ENCODE peak calls at places on chromosome 16, in eight cellular contexts. One of them, this sample, is unnamed.

GRCh38 chr16:1991588-1992474 is 2.1 kb downstream of the SYNGR3 start:
- ATAC-seq in stimulated activated naive B cell treated with anti-CD40 and anti-IgM and Interleukin-4, amounts not matched to agents 10 μg/mL and 1 μg/mL and 100 μg/mL, for 72 hours: peak
- ATAC-seq in activated CD8-positive, alpha-beta T cell treated with anti-CD3 and anti-CD28 coated beads, Interleukin-2, amount 10 ng/mL, durations not matched to agents 7 days and 5 days: peak
- ATAC-seq in right cardiac atrium: peak
- ATAC-seq in HCT116: peak
- ATAC-seq in activated CD8-positive, alpha-beta memory T cell treated with anti-CD3 and anti-CD28 coated beads, Interleukin-2, amount 10 ng/mL, durations not matched to agents 7 days and 5 days: peak
- ATAC-seq in CD4-positive, CD25-positive, alpha-beta regulatory T cell: peak
- ATAC-seq in activated CD4-positive, alpha-beta T cell treated with anti-CD3 and anti-CD28 coated beads for 36 hours: peak
- ATAC-seq in this sample: peak

GRCh38 chr16:84777435-84777834 is 42.4 kb upstream of the CRISPLD2 start:
- ATAC-seq in stimulated activated naive B cell treated with anti-CD40 and anti-IgM and Interleukin-4, amounts not matched to agents 10 μg/mL and 1 μg/mL and 100 μg/mL, for 72 hours: no peak
- ATAC-seq in activated CD8-positive, alpha-beta T cell treated with anti-CD3 and anti-CD28 coated beads, Interleukin-2, amount 10 ng/mL, durations not matched to agents 7 days and 5 days: no peak
- ATAC-seq in right cardiac atrium: no peak
- ATAC-seq in HCT116: no peak
- ATAC-seq in activated CD8-positive, alpha-beta memory T cell treated with anti-CD3 and anti-CD28 coated beads, Interleukin-2, amount 10 ng/mL, durations not matched to agents 7 days and 5 days: no peak
- ATAC-seq in CD4-positive, CD25-positive, alpha-beta regulatory T cell: no peak
- ATAC-seq in activated CD4-positive, alpha-beta T cell treated with anti-CD3 and anti-CD28 coated beads for 36 hours: no peak
- ATAC-seq in this sample: no peak

GRCh38 chr16:56041556-56042140 is 149.6 kb upstream of the GNAO1 start:
- ATAC-seq in stimulated activated naive B cell treated with anti-CD40 and anti-IgM and Interleukin-4, amounts not matched to agents 10 μg/mL and 1 μg/mL and 100 μg/mL, for 72 hours: peak
- ATAC-seq in activated CD8-positive, alpha-beta T cell treated with anti-CD3 and anti-CD28 coated beads, Interleukin-2, amount 10 ng/mL, durations not matched to agents 7 days and 5 days: peak
- ATAC-seq in right cardiac atrium: peak
- ATAC-seq in HCT116: peak
- ATAC-seq in activated CD8-positive, alpha-beta memory T cell treated with anti-CD3 and anti-CD28 coated beads, Interleukin-2, amount 10 ng/mL, durations not matched to agents 7 days and 5 days: peak
- ATAC-seq in CD4-positive, CD25-positive, alpha-beta regulatory T cell: no peak
- ATAC-seq in activated CD4-positive, alpha-beta T cell treated with anti-CD3 and anti-CD28 coated beads for 36 hours: peak
- ATAC-seq in this sample: peak

GRCh38 chr16:57803413-57803990 is 1.2 kb upstream of the KIFC3 start:
- ATAC-seq in stimulated activated naive B cell treated with anti-CD40 and anti-IgM and Interleukin-4, amounts not matched to agents 10 μg/mL and 1 μg/mL and 100 μg/mL, for 72 hours: no peak
- ATAC-seq in activated CD8-positive, alpha-beta T cell treated with anti-CD3 and anti-CD28 coated beads, Interleukin-2, amount 10 ng/mL, durations not matched to agents 7 days and 5 days: no peak
- ATAC-seq in right cardiac atrium: peak
- ATAC-seq in HCT116: no peak
- ATAC-seq in activated CD8-positive, alpha-beta memory T cell treated with anti-CD3 and anti-CD28 coated beads, Interleukin-2, amount 10 ng/mL, durations not matched to agents 7 days and 5 days: no peak
- ATAC-seq in CD4-positive, CD25-positive, alpha-beta regulatory T cell: no peak
- ATAC-seq in activated CD4-positive, alpha-beta T cell treated with anti-CD3 and anti-CD28 coated beads for 36 hours: no peak
- ATAC-seq in this sample: no peak

GRCh38 chr16:85264752-85265151 is 152.5 kb upstream of the CIBAR2 start:
- ATAC-seq in stimulated activated naive B cell treated with anti-CD40 and anti-IgM and Interleukin-4, amounts not matched to agents 10 μg/mL and 1 μg/mL and 100 μg/mL, for 72 hours: no peak
- ATAC-seq in activated CD8-positive, alpha-beta T cell treated with anti-CD3 and anti-CD28 coated beads, Interleukin-2, amount 10 ng/mL, durations not matched to agents 7 days and 5 days: no peak
- ATAC-seq in right cardiac atrium: no peak
- ATAC-seq in HCT116: no peak
- ATAC-seq in activated CD8-positive, alpha-beta memory T cell treated with anti-CD3 and anti-CD28 coated beads, Interleukin-2, amount 10 ng/mL, durations not matched to agents 7 days and 5 days: no peak
- ATAC-seq in CD4-positive, CD25-positive, alpha-beta regulatory T cell: no peak
- ATAC-seq in activated CD4-positive, alpha-beta T cell treated with anti-CD3 and anti-CD28 coated beads for 36 hours: no peak
- ATAC-seq in this sample: no peak

GRCh38 chr16:19522369-19523159 is 666 bp upstream of the GDE1 start:
- ATAC-seq in stimulated activated naive B cell treated with anti-CD40 and anti-IgM and Interleukin-4, amounts not matched to agents 10 μg/mL and 1 μg/mL and 100 μg/mL, for 72 hours: no peak
- ATAC-seq in activated CD8-positive, alpha-beta T cell treated with anti-CD3 and anti-CD28 coated beads, Interleukin-2, amount 10 ng/mL, durations not matched to agents 7 days and 5 days: no peak
- ATAC-seq in right cardiac atrium: no peak
- ATAC-seq in HCT116: no peak
- ATAC-seq in activated CD8-positive, alpha-beta memory T cell treated with anti-CD3 and anti-CD28 coated beads, Interleukin-2, amount 10 ng/mL, durations not matched to agents 7 days and 5 days: no peak
- ATAC-seq in CD4-positive, CD25-positive, alpha-beta regulatory T cell: no peak
- ATAC-seq in activated CD4-positive, alpha-beta T cell treated with anti-CD3 and anti-CD28 coated beads for 36 hours: no peak
- ATAC-seq in this sample: no peak

GRCh38 chr16:15983898-15984297 is 34.5 kb downstream of the ABCC1 start:
- ATAC-seq in stimulated activated naive B cell treated with anti-CD40 and anti-IgM and Interleukin-4, amounts not matched to agents 10 μg/mL and 1 μg/mL and 100 μg/mL, for 72 hours: no peak
- ATAC-seq in activated CD8-positive, alpha-beta T cell treated with anti-CD3 and anti-CD28 coated beads, Interleukin-2, amount 10 ng/mL, durations not matched to agents 7 days and 5 days: no peak
- ATAC-seq in right cardiac atrium: peak
- ATAC-seq in HCT116: no peak
- ATAC-seq in activated CD8-positive, alpha-beta memory T cell treated with anti-CD3 and anti-CD28 coated beads, Interleukin-2, amount 10 ng/mL, durations not matched to agents 7 days and 5 days: no peak
- ATAC-seq in CD4-positive, CD25-positive, alpha-beta regulatory T cell: no peak
- ATAC-seq in activated CD4-positive, alpha-beta T cell treated with anti-CD3 and anti-CD28 coated beads for 36 hours: no peak
- ATAC-seq in this sample: no peak

GRCh38 chr16:68197250-68197649 is 38.7 kb downstream of the ESRP2 start:
- ATAC-seq in stimulated activated naive B cell treated with anti-CD40 and anti-IgM and Interleukin-4, amounts not matched to agents 10 μg/mL and 1 μg/mL and 100 μg/mL, for 72 hours: no peak
- ATAC-seq in activated CD8-positive, alpha-beta T cell treated with anti-CD3 and anti-CD28 coated beads, Interleukin-2, amount 10 ng/mL, durations not matched to agents 7 days and 5 days: no peak
- ATAC-seq in right cardiac atrium: no peak
- ATAC-seq in HCT116: no peak
- ATAC-seq in activated CD8-positive, alpha-beta memory T cell treated with anti-CD3 and anti-CD28 coated beads, Interleukin-2, amount 10 ng/mL, durations not matched to agents 7 days and 5 days: no peak
- ATAC-seq in CD4-positive, CD25-positive, alpha-beta regulatory T cell: no peak
- ATAC-seq in activated CD4-positive, alpha-beta T cell treated with anti-CD3 and anti-CD28 coated beads for 36 hours: no peak
- ATAC-seq in this sample: no peak

GRCh38 chr16:25155553-25156460 is 44.3 kb downstream of the LCMT1 start:
- ATAC-seq in stimulated activated naive B cell treated with anti-CD40 and anti-IgM and Interleukin-4, amounts not matched to agents 10 μg/mL and 1 μg/mL and 100 μg/mL, for 72 hours: peak
- ATAC-seq in activated CD8-positive, alpha-beta T cell treated with anti-CD3 and anti-CD28 coated beads, Interleukin-2, amount 10 ng/mL, durations not matched to agents 7 days and 5 days: peak
- ATAC-seq in right cardiac atrium: no peak
- ATAC-seq in HCT116: no peak
- ATAC-seq in activated CD8-positive, alpha-beta memory T cell treated with anti-CD3 and anti-CD28 coated beads, Interleukin-2, amount 10 ng/mL, durations not matched to agents 7 days and 5 days: peak
- ATAC-seq in CD4-positive, CD25-positive, alpha-beta regulatory T cell: no peak
- ATAC-seq in activated CD4-positive, alpha-beta T cell treated with anti-CD3 and anti-CD28 coated beads for 36 hours: peak
- ATAC-seq in this sample: peak

GRCh38 chr16:89596957-89597644 is 16.3 kb upstream of the DPEP1 start:
- ATAC-seq in stimulated activated naive B cell treated with anti-CD40 and anti-IgM and Interleukin-4, amounts not matched to agents 10 μg/mL and 1 μg/mL and 100 μg/mL, for 72 hours: no peak
- ATAC-seq in activated CD8-positive, alpha-beta T cell treated with anti-CD3 and anti-CD28 coated beads, Interleukin-2, amount 10 ng/mL, durations not matched to agents 7 days and 5 days: no peak
- ATAC-seq in right cardiac atrium: no peak
- ATAC-seq in HCT116: peak
- ATAC-seq in activated CD8-positive, alpha-beta memory T cell treated with anti-CD3 and anti-CD28 coated beads, Interleukin-2, amount 10 ng/mL, durations not matched to agents 7 days and 5 days: no peak
- ATAC-seq in CD4-positive, CD25-positive, alpha-beta regulatory T cell: no peak
- ATAC-seq in activated CD4-positive, alpha-beta T cell treated with anti-CD3 and anti-CD28 coated beads for 36 hours: no peak
- ATAC-seq in this sample: no peak

GRCh38 chr16:16004314-16004749 is 54.9 kb downstream of the ABCC1 start:
- ATAC-seq in stimulated activated naive B cell treated with anti-CD40 and anti-IgM and Interleukin-4, amounts not matched to agents 10 μg/mL and 1 μg/mL and 100 μg/mL, for 72 hours: no peak
- ATAC-seq in activated CD8-positive, alpha-beta T cell treated with anti-CD3 and anti-CD28 coated beads, Interleukin-2, amount 10 ng/mL, durations not matched to agents 7 days and 5 days: no peak
- ATAC-seq in right cardiac atrium: no peak
- ATAC-seq in HCT116: no peak
- ATAC-seq in activated CD8-positive, alpha-beta memory T cell treated with anti-CD3 and anti-CD28 coated beads, Interleukin-2, amount 10 ng/mL, durations not matched to agents 7 days and 5 days: no peak
- ATAC-seq in CD4-positive, CD25-positive, alpha-beta regulatory T cell: no peak
- ATAC-seq in activated CD4-positive, alpha-beta T cell treated with anti-CD3 and anti-CD28 coated beads for 36 hours: no peak
- ATAC-seq in this sample: no peak

GRCh38 chr16:76370344-76370743 is 93.1 kb downstream of the CNTNAP4 start:
- ATAC-seq in stimulated activated naive B cell treated with anti-CD40 and anti-IgM and Interleukin-4, amounts not matched to agents 10 μg/mL and 1 μg/mL and 100 μg/mL, for 72 hours: no peak
- ATAC-seq in activated CD8-positive, alpha-beta T cell treated with anti-CD3 and anti-CD28 coated beads, Interleukin-2, amount 10 ng/mL, durations not matched to agents 7 days and 5 days: no peak
- ATAC-seq in right cardiac atrium: no peak
- ATAC-seq in HCT116: no peak
- ATAC-seq in activated CD8-positive, alpha-beta memory T cell treated with anti-CD3 and anti-CD28 coated beads, Interleukin-2, amount 10 ng/mL, durations not matched to agents 7 days and 5 days: no peak
- ATAC-seq in CD4-positive, CD25-positive, alpha-beta regulatory T cell: no peak
- ATAC-seq in activated CD4-positive, alpha-beta T cell treated with anti-CD3 and anti-CD28 coated beads for 36 hours: no peak
- ATAC-seq in this sample: no peak

GRCh38 chr16:1159325-1159972 is 6.5 kb downstream of the CACNA1H start:
- ATAC-seq in stimulated activated naive B cell treated with anti-CD40 and anti-IgM and Interleukin-4, amounts not matched to agents 10 μg/mL and 1 μg/mL and 100 μg/mL, for 72 hours: no peak
- ATAC-seq in activated CD8-positive, alpha-beta T cell treated with anti-CD3 and anti-CD28 coated beads, Interleukin-2, amount 10 ng/mL, durations not matched to agents 7 days and 5 days: no peak
- ATAC-seq in right cardiac atrium: no peak
- ATAC-seq in HCT116: peak
- ATAC-seq in activated CD8-positive, alpha-beta memory T cell treated with anti-CD3 and anti-CD28 coated beads, Interleukin-2, amount 10 ng/mL, durations not matched to agents 7 days and 5 days: no peak
- ATAC-seq in CD4-positive, CD25-positive, alpha-beta regulatory T cell: no peak
- ATAC-seq in activated CD4-positive, alpha-beta T cell treated with anti-CD3 and anti-CD28 coated beads for 36 hours: no peak
- ATAC-seq in this sample: no peak

GRCh38 chr16:84518804-84519341 is 14.4 kb upstream of the MEAK7 start:
- ATAC-seq in stimulated activated naive B cell treated with anti-CD40 and anti-IgM and Interleukin-4, amounts not matched to agents 10 μg/mL and 1 μg/mL and 100 μg/mL, for 72 hours: no peak
- ATAC-seq in activated CD8-positive, alpha-beta T cell treated with anti-CD3 and anti-CD28 coated beads, Interleukin-2, amount 10 ng/mL, durations not matched to agents 7 days and 5 days: peak
- ATAC-seq in right cardiac atrium: no peak
- ATAC-seq in HCT116: no peak
- ATAC-seq in activated CD8-positive, alpha-beta memory T cell treated with anti-CD3 and anti-CD28 coated beads, Interleukin-2, amount 10 ng/mL, durations not matched to agents 7 days and 5 days: peak
- ATAC-seq in CD4-positive, CD25-positive, alpha-beta regulatory T cell: peak
- ATAC-seq in activated CD4-positive, alpha-beta T cell treated with anti-CD3 and anti-CD28 coated beads for 36 hours: peak
- ATAC-seq in this sample: peak

GRCh38 chr16:31213877-31214704 is at the start of gene TRIM72:
- ATAC-seq in stimulated activated naive B cell treated with anti-CD40 and anti-IgM and Interleukin-4, amounts not matched to agents 10 μg/mL and 1 μg/mL and 100 μg/mL, for 72 hours: peak
- ATAC-seq in activated CD8-positive, alpha-beta T cell treated with anti-CD3 and anti-CD28 coated beads, Interleukin-2, amount 10 ng/mL, durations not matched to agents 7 days and 5 days: no peak
- ATAC-seq in right cardiac atrium: peak
- ATAC-seq in HCT116: peak
- ATAC-seq in activated CD8-positive, alpha-beta memory T cell treated with anti-CD3 and anti-CD28 coated beads, Interleukin-2, amount 10 ng/mL, durations not matched to agents 7 days and 5 days: no peak
- ATAC-seq in CD4-positive, CD25-positive, alpha-beta regulatory T cell: no peak
- ATAC-seq in activated CD4-positive, alpha-beta T cell treated with anti-CD3 and anti-CD28 coated beads for 36 hours: no peak
- ATAC-seq in this sample: no peak

GRCh38 chr16:52573365-52574104 is 26.6 kb upstream of the TOX3 start:
- ATAC-seq in stimulated activated naive B cell treated with anti-CD40 and anti-IgM and Interleukin-4, amounts not matched to agents 10 μg/mL and 1 μg/mL and 100 μg/mL, for 72 hours: no peak
- ATAC-seq in activated CD8-positive, alpha-beta T cell treated with anti-CD3 and anti-CD28 coated beads, Interleukin-2, amount 10 ng/mL, durations not matched to agents 7 days and 5 days: no peak
- ATAC-seq in right cardiac atrium: no peak
- ATAC-seq in HCT116: no peak
- ATAC-seq in activated CD8-positive, alpha-beta memory T cell treated with anti-CD3 and anti-CD28 coated beads, Interleukin-2, amount 10 ng/mL, durations not matched to agents 7 days and 5 days: no peak
- ATAC-seq in CD4-positive, CD25-positive, alpha-beta regulatory T cell: no peak
- ATAC-seq in activated CD4-positive, alpha-beta T cell treated with anti-CD3 and anti-CD28 coated beads for 36 hours: no peak
- ATAC-seq in this sample: no peak

GRCh38 chr16:87794485-87795078 is 28.8 kb upstream of the KLHDC4 start:
- ATAC-seq in stimulated activated naive B cell treated with anti-CD40 and anti-IgM and Interleukin-4, amounts not matched to agents 10 μg/mL and 1 μg/mL and 100 μg/mL, for 72 hours: no peak
- ATAC-seq in activated CD8-positive, alpha-beta T cell treated with anti-CD3 and anti-CD28 coated beads, Interleukin-2, amount 10 ng/mL, durations not matched to agents 7 days and 5 days: no peak
- ATAC-seq in right cardiac atrium: no peak
- ATAC-seq in HCT116: no peak
- ATAC-seq in activated CD8-positive, alpha-beta memory T cell treated with anti-CD3 and anti-CD28 coated beads, Interleukin-2, amount 10 ng/mL, durations not matched to agents 7 days and 5 days: no peak
- ATAC-seq in CD4-positive, CD25-positive, alpha-beta regulatory T cell: no peak
- ATAC-seq in activated CD4-positive, alpha-beta T cell treated with anti-CD3 and anti-CD28 coated beads for 36 hours: no peak
- ATAC-seq in this sample: no peak

GRCh38 chr16:82995927-82996441 is 369.2 kb downstream of the CDH13 start:
- ATAC-seq in stimulated activated naive B cell treated with anti-CD40 and anti-IgM and Interleukin-4, amounts not matched to agents 10 μg/mL and 1 μg/mL and 100 μg/mL, for 72 hours: peak
- ATAC-seq in activated CD8-positive, alpha-beta T cell treated with anti-CD3 and anti-CD28 coated beads, Interleukin-2, amount 10 ng/mL, durations not matched to agents 7 days and 5 days: no peak
- ATAC-seq in right cardiac atrium: peak
- ATAC-seq in HCT116: no peak
- ATAC-seq in activated CD8-positive, alpha-beta memory T cell treated with anti-CD3 and anti-CD28 coated beads, Interleukin-2, amount 10 ng/mL, durations not matched to agents 7 days and 5 days: peak
- ATAC-seq in CD4-positive, CD25-positive, alpha-beta regulatory T cell: no peak
- ATAC-seq in activated CD4-positive, alpha-beta T cell treated with anti-CD3 and anti-CD28 coated beads for 36 hours: peak
- ATAC-seq in this sample: peak

GRCh38 chr16:8867483-8868271 is 1.1 kb downstream of the CARHSP1 start:
- ATAC-seq in stimulated activated naive B cell treated with anti-CD40 and anti-IgM and Interleukin-4, amounts not matched to agents 10 μg/mL and 1 μg/mL and 100 μg/mL, for 72 hours: no peak
- ATAC-seq in activated CD8-positive, alpha-beta T cell treated with anti-CD3 and anti-CD28 coated beads, Interleukin-2, amount 10 ng/mL, durations not matched to agents 7 days and 5 days: peak
- ATAC-seq in right cardiac atrium: no peak
- ATAC-seq in HCT116: no peak
- ATAC-seq in activated CD8-positive, alpha-beta memory T cell treated with anti-CD3 and anti-CD28 coated beads, Interleukin-2, amount 10 ng/mL, durations not matched to agents 7 days and 5 days: peak
- ATAC-seq in CD4-positive, CD25-positive, alpha-beta regulatory T cell: no peak
- ATAC-seq in activated CD4-positive, alpha-beta T cell treated with anti-CD3 and anti-CD28 coated beads for 36 hours: no peak
- ATAC-seq in this sample: no peak

GRCh38 chr16:53859995-53860540 is 156.1 kb downstream of the FTO start:
- ATAC-seq in stimulated activated naive B cell treated with anti-CD40 and anti-IgM and Interleukin-4, amounts not matched to agents 10 μg/mL and 1 μg/mL and 100 μg/mL, for 72 hours: no peak
- ATAC-seq in activated CD8-positive, alpha-beta T cell treated with anti-CD3 and anti-CD28 coated beads, Interleukin-2, amount 10 ng/mL, durations not matched to agents 7 days and 5 days: no peak
- ATAC-seq in right cardiac atrium: no peak
- ATAC-seq in HCT116: no peak
- ATAC-seq in activated CD8-positive, alpha-beta memory T cell treated with anti-CD3 and anti-CD28 coated beads, Interleukin-2, amount 10 ng/mL, durations not matched to agents 7 days and 5 days: no peak
- ATAC-seq in CD4-positive, CD25-positive, alpha-beta regulatory T cell: no peak
- ATAC-seq in activated CD4-positive, alpha-beta T cell treated with anti-CD3 and anti-CD28 coated beads for 36 hours: peak
- ATAC-seq in this sample: peak

GRCh38 chr16:87817910-87818309 is 51.4 kb downstream of the SLC7A5 start:
- ATAC-seq in stimulated activated naive B cell treated with anti-CD40 and anti-IgM and Interleukin-4, amounts not matched to agents 10 μg/mL and 1 μg/mL and 100 μg/mL, for 72 hours: no peak
- ATAC-seq in activated CD8-positive, alpha-beta T cell treated with anti-CD3 and anti-CD28 coated beads, Interleukin-2, amount 10 ng/mL, durations not matched to agents 7 days and 5 days: no peak
- ATAC-seq in right cardiac atrium: no peak
- ATAC-seq in HCT116: no peak
- ATAC-seq in activated CD8-positive, alpha-beta memory T cell treated with anti-CD3 and anti-CD28 coated beads, Interleukin-2, amount 10 ng/mL, durations not matched to agents 7 days and 5 days: no peak
- ATAC-seq in CD4-positive, CD25-positive, alpha-beta regulatory T cell: no peak
- ATAC-seq in activated CD4-positive, alpha-beta T cell treated with anti-CD3 and anti-CD28 coated beads for 36 hours: no peak
- ATAC-seq in this sample: no peak

GRCh38 chr16:48574766-48575165 is 35.2 kb downstream of the N4BP1 start:
- ATAC-seq in stimulated activated naive B cell treated with anti-CD40 and anti-IgM and Interleukin-4, amounts not matched to agents 10 μg/mL and 1 μg/mL and 100 μg/mL, for 72 hours: no peak
- ATAC-seq in activated CD8-positive, alpha-beta T cell treated with anti-CD3 and anti-CD28 coated beads, Interleukin-2, amount 10 ng/mL, durations not matched to agents 7 days and 5 days: no peak
- ATAC-seq in right cardiac atrium: no peak
- ATAC-seq in HCT116: no peak
- ATAC-seq in activated CD8-positive, alpha-beta memory T cell treated with anti-CD3 and anti-CD28 coated beads, Interleukin-2, amount 10 ng/mL, durations not matched to agents 7 days and 5 days: no peak
- ATAC-seq in CD4-positive, CD25-positive, alpha-beta regulatory T cell: no peak
- ATAC-seq in activated CD4-positive, alpha-beta T cell treated with anti-CD3 and anti-CD28 coated beads for 36 hours: no peak
- ATAC-seq in this sample: no peak

GRCh38 chr16:46688101-46688656 is 799 bp downstream of the VPS35 start:
- ATAC-seq in stimulated activated naive B cell treated with anti-CD40 and anti-IgM and Interleukin-4, amounts not matched to agents 10 μg/mL and 1 μg/mL and 100 μg/mL, for 72 hours: no peak
- ATAC-seq in activated CD8-positive, alpha-beta T cell treated with anti-CD3 and anti-CD28 coated beads, Interleukin-2, amount 10 ng/mL, durations not matched to agents 7 days and 5 days: no peak
- ATAC-seq in right cardiac atrium: no peak
- ATAC-seq in HCT116: no peak
- ATAC-seq in activated CD8-positive, alpha-beta memory T cell treated with anti-CD3 and anti-CD28 coated beads, Interleukin-2, amount 10 ng/mL, durations not matched to agents 7 days and 5 days: no peak
- ATAC-seq in CD4-positive, CD25-positive, alpha-beta regulatory T cell: no peak
- ATAC-seq in activated CD4-positive, alpha-beta T cell treated with anti-CD3 and anti-CD28 coated beads for 36 hours: no peak
- ATAC-seq in this sample: no peak

GRCh38 chr16:20911361-20911760 is 10.8 kb downstream of the LYRM1 start:
- ATAC-seq in stimulated activated naive B cell treated with anti-CD40 and anti-IgM and Interleukin-4, amounts not matched to agents 10 μg/mL and 1 μg/mL and 100 μg/mL, for 72 hours: no peak
- ATAC-seq in activated CD8-positive, alpha-beta T cell treated with anti-CD3 and anti-CD28 coated beads, Interleukin-2, amount 10 ng/mL, durations not matched to agents 7 days and 5 days: peak
- ATAC-seq in right cardiac atrium: no peak
- ATAC-seq in HCT116: no peak
- ATAC-seq in activated CD8-positive, alpha-beta memory T cell treated with anti-CD3 and anti-CD28 coated beads, Interleukin-2, amount 10 ng/mL, durations not matched to agents 7 days and 5 days: peak
- ATAC-seq in CD4-positive, CD25-positive, alpha-beta regulatory T cell: no peak
- ATAC-seq in activated CD4-positive, alpha-beta T cell treated with anti-CD3 and anti-CD28 coated beads for 36 hours: peak
- ATAC-seq in this sample: peak

GRCh38 chr16:3695610-3696369 is 21.5 kb downstream of the TRAP1 start:
- ATAC-seq in stimulated activated naive B cell treated with anti-CD40 and anti-IgM and Interleukin-4, amounts not matched to agents 10 μg/mL and 1 μg/mL and 100 μg/mL, for 72 hours: no peak
- ATAC-seq in activated CD8-positive, alpha-beta T cell treated with anti-CD3 and anti-CD28 coated beads, Interleukin-2, amount 10 ng/mL, durations not matched to agents 7 days and 5 days: no peak
- ATAC-seq in right cardiac atrium: peak
- ATAC-seq in HCT116: no peak
- ATAC-seq in activated CD8-positive, alpha-beta memory T cell treated with anti-CD3 and anti-CD28 coated beads, Interleukin-2, amount 10 ng/mL, durations not matched to agents 7 days and 5 days: no peak
- ATAC-seq in CD4-positive, CD25-positive, alpha-beta regulatory T cell: no peak
- ATAC-seq in activated CD4-positive, alpha-beta T cell treated with anti-CD3 and anti-CD28 coated beads for 36 hours: no peak
- ATAC-seq in this sample: no peak

GRCh38 chr16:75048546-75048945 is 49.7 kb downstream of the ZNRF1 start:
- ATAC-seq in stimulated activated naive B cell treated with anti-CD40 and anti-IgM and Interleukin-4, amounts not matched to agents 10 μg/mL and 1 μg/mL and 100 μg/mL, for 72 hours: no peak
- ATAC-seq in activated CD8-positive, alpha-beta T cell treated with anti-CD3 and anti-CD28 coated beads, Interleukin-2, amount 10 ng/mL, durations not matched to agents 7 days and 5 days: no peak
- ATAC-seq in right cardiac atrium: peak
- ATAC-seq in HCT116: no peak
- ATAC-seq in activated CD8-positive, alpha-beta memory T cell treated with anti-CD3 and anti-CD28 coated beads, Interleukin-2, amount 10 ng/mL, durations not matched to agents 7 days and 5 days: no peak
- ATAC-seq in CD4-positive, CD25-positive, alpha-beta regulatory T cell: no peak
- ATAC-seq in activated CD4-positive, alpha-beta T cell treated with anti-CD3 and anti-CD28 coated beads for 36 hours: no peak
- ATAC-seq in this sample: no peak

GRCh38 chr16:58177347-58177710 is 20.6 kb downstream of the CSNK2A2 start:
- ATAC-seq in stimulated activated naive B cell treated with anti-CD40 and anti-IgM and Interleukin-4, amounts not matched to agents 10 μg/mL and 1 μg/mL and 100 μg/mL, for 72 hours: no peak
- ATAC-seq in activated CD8-positive, alpha-beta T cell treated with anti-CD3 and anti-CD28 coated beads, Interleukin-2, amount 10 ng/mL, durations not matched to agents 7 days and 5 days: peak
- ATAC-seq in right cardiac atrium: no peak
- ATAC-seq in HCT116: no peak
- ATAC-seq in activated CD8-positive, alpha-beta memory T cell treated with anti-CD3 and anti-CD28 coated beads, Interleukin-2, amount 10 ng/mL, durations not matched to agents 7 days and 5 days: peak
- ATAC-seq in CD4-positive, CD25-positive, alpha-beta regulatory T cell: peak
- ATAC-seq in activated CD4-positive, alpha-beta T cell treated with anti-CD3 and anti-CD28 coated beads for 36 hours: peak
- ATAC-seq in this sample: peak

GRCh38 chr16:17339764-17340541 is 130.8 kb downstream of the XYLT1 start:
- ATAC-seq in stimulated activated naive B cell treated with anti-CD40 and anti-IgM and Interleukin-4, amounts not matched to agents 10 μg/mL and 1 μg/mL and 100 μg/mL, for 72 hours: no peak
- ATAC-seq in activated CD8-positive, alpha-beta T cell treated with anti-CD3 and anti-CD28 coated beads, Interleukin-2, amount 10 ng/mL, durations not matched to agents 7 days and 5 days: no peak
- ATAC-seq in right cardiac atrium: peak
- ATAC-seq in HCT116: peak
- ATAC-seq in activated CD8-positive, alpha-beta memory T cell treated with anti-CD3 and anti-CD28 coated beads, Interleukin-2, amount 10 ng/mL, durations not matched to agents 7 days and 5 days: no peak
- ATAC-seq in CD4-positive, CD25-positive, alpha-beta regulatory T cell: no peak
- ATAC-seq in activated CD4-positive, alpha-beta T cell treated with anti-CD3 and anti-CD28 coated beads for 36 hours: no peak
- ATAC-seq in this sample: no peak

GRCh38 chr16:86349338-86349900 is 160.9 kb upstream of the FOXF1 start:
- ATAC-seq in stimulated activated naive B cell treated with anti-CD40 and anti-IgM and Interleukin-4, amounts not matched to agents 10 μg/mL and 1 μg/mL and 100 μg/mL, for 72 hours: no peak
- ATAC-seq in activated CD8-positive, alpha-beta T cell treated with anti-CD3 and anti-CD28 coated beads, Interleukin-2, amount 10 ng/mL, durations not matched to agents 7 days and 5 days: no peak
- ATAC-seq in right cardiac atrium: no peak
- ATAC-seq in HCT116: peak
- ATAC-seq in activated CD8-positive, alpha-beta memory T cell treated with anti-CD3 and anti-CD28 coated beads, Interleukin-2, amount 10 ng/mL, durations not matched to agents 7 days and 5 days: no peak
- ATAC-seq in CD4-positive, CD25-positive, alpha-beta regulatory T cell: no peak
- ATAC-seq in activated CD4-positive, alpha-beta T cell treated with anti-CD3 and anti-CD28 coated beads for 36 hours: no peak
- ATAC-seq in this sample: no peak